ENCODE peak calls at places on chromosomes 3 and 15, in six cellular contexts. G is nephron progenitor cell, N is DMS153, V is NCI-H1092 treated with DMSO at 0.1 percent for 48 hours, D is iris pigment epithelial cell, O is activated T-cell treated with anti-CD3 and anti-CD28 coated beads for 4 hours. T is an unnamed sample.

GRCh38 chr3:14836049-14836468 is 17.3 kb downstream of the FGD5 start:
- DNase-seq in G (no peak), N (no peak), V (no peak), D (no peak), O (no peak), T (peak; percentile 63)

GRCh38 chr3:24401090-24401810 is 93.4 kb downstream of the THRB start:
- DNase-seq in G (no peak), N (peak; percentile 29), V (peak; percentile 66), D (peak; percentile 37), O (no peak), T (no peak)

GRCh38 chr3:194067949-194068362 is 68.0 kb upstream of the HES1 start:
- DNase-seq in G (no peak), N (no peak), V (no peak), D (peak; percentile 42), O (no peak), T (peak; percentile 87)

GRCh38 chr15:66860844-66861243 is 158.8 kb downstream of the SMAD6 start:
- DNase-seq in G (no peak), N (no peak), V (no peak), D (no peak), O (no peak), T (no peak)

GRCh38 chr3:194686816-194687637 is 1.3 kb downstream of the FAM43A start:
- DNase-seq in G (peak; percentile 60), N (no peak), V (peak; percentile 19), D (peak; percentile 77), O (no peak), T (peak; percentile 63)

GRCh38 chr3:143536817-143537535 is 311.3 kb downstream of the SLC9A9 start:
- DNase-seq in G (no peak), N (no peak), V (no peak), D (peak; percentile 61), O (no peak), T (no peak)

GRCh38 chr3:188049890-188050530 is 103.9 kb upstream of the LPP start:
- DNase-seq in G (no peak), N (no peak), V (no peak), D (no peak), O (no peak), T (no peak)

GRCh38 chr3:114213669-114214541 is 23.5 kb downstream of the ZNF80 start:
- DNase-seq in G (peak; percentile 26), N (peak; percentile 3), V (no peak), D (peak; percentile 76), O (peak; percentile 65), T (peak; percentile 86)

GRCh38 chr15:93331545-93332117 is 242.6 kb upstream of the RGMA start:
- DNase-seq in G (peak; percentile 51), N (peak; percentile 30), V (peak; percentile 6), D (no peak), O (no peak), T (no peak)

GRCh38 chr15:66763186-66764066 is 61.4 kb downstream of the SMAD6 start:
- DNase-seq in G (no peak), N (no peak), V (peak; percentile 2), D (no peak), O (no peak), T (no peak)

GRCh38 chr3:97896547-97896946 is 74.7 kb downstream of the CRYBG3 start:
- DNase-seq in G (no peak), N (no peak), V (no peak), D (no peak), O (no peak), T (no peak)

GRCh38 chr3:27166888-27167287 is 202.3 kb downstream of the NEK10 start:
- DNase-seq in G (no peak), N (no peak), V (no peak), D (peak; percentile 98), O (no peak), T (peak; percentile 23)

GRCh38 chr3:123773681-123774431 is 110.3 kb downstream of the MYLK start:
- DNase-seq in G (peak; percentile 26), N (no peak), V (no peak), D (no peak), O (no peak), T (no peak)

GRCh38 chr3:36493051-36493450 is 112.7 kb downstream of the STAC start:
- DNase-seq in G (no peak), N (no peak), V (no peak), D (no peak), O (no peak), T (peak; percentile 20)

GRCh38 chr15:27244047-27244446 is 273.1 kb downstream of the GABRG3 start:
- DNase-seq in G (no peak), N (no peak), V (no peak), D (no peak), O (no peak), T (no peak)

GRCh38 chr3:55664387-55664786 is 177.3 kb upstream of the WNT5A start:
- DNase-seq in G (peak; percentile 37), N (no peak), V (no peak), D (no peak), O (no peak), T (no peak)

GRCh38 chr3:17634201-17634600 is 108.2 kb downstream of the TBC1D5 start:
- DNase-seq in G (no peak), N (no peak), V (no peak), D (no peak), O (no peak), T (no peak)

GRCh38 chr15:51077565-51078153 is 17.0 kb downstream of the TNFAIP8L3 start:
- DNase-seq in G (peak; percentile 50), N (no peak), V (no peak), D (peak; percentile 70), O (peak; percentile 42), T (no peak)

GRCh38 chr15:63348392-63348791 is 33.3 kb downstream of the CA12 start:
- DNase-seq in G (no peak), N (peak; percentile 48), V (peak; percentile 71), D (peak; percentile 64), O (no peak), T (peak; percentile 71)

GRCh38 chr3:42654331-42655201 is 1.1 kb downstream of the ZBTB47 start:
- DNase-seq in G (peak; percentile 76), N (no peak), V (peak; percentile 23), D (peak; percentile 56), O (no peak), T (peak; percentile 62)

GRCh38 chr15:50109086-50109987 is 9.7 kb downstream of the ATP8B4 start:
- DNase-seq in G (no peak), N (peak; percentile 16), V (no peak), D (peak; percentile 33), O (no peak), T (no peak)

GRCh38 chr3:47799733-47800132 is 3.2 kb upstream of the DHX30 start:
- DNase-seq in G (no peak), N (no peak), V (no peak), D (no peak), O (no peak), T (peak; percentile 17)

GRCh38 chr15:83092309-83092976 is 15.0 kb upstream of the TM6SF1 start:
- DNase-seq in G (no peak), N (no peak), V (no peak), D (peak; percentile 91), O (no peak), T (peak; percentile 95)

GRCh38 chr3:64053581-64053980 is 30.3 kb upstream of the PSMD6 start:
- DNase-seq in G (no peak), N (no peak), V (no peak), D (no peak), O (no peak), T (no peak)

GRCh38 chr3:155917781-155918180 is 47.3 kb downstream of the GMPS start:
- DNase-seq in G (no peak), N (no peak), V (no peak), D (no peak), O (no peak), T (no peak)

GRCh38 chr3:72158639-72159005 is 373.7 kb upstream of the PROK2 start:
- DNase-seq in G (peak; percentile 39), N (no peak), V (peak; percentile 50), D (no peak), O (no peak), T (no peak)

GRCh38 chr15:65743637-65744252 is 48.3 kb downstream of the DENND4A start:
- DNase-seq in G (no peak), N (no peak), V (no peak), D (no peak), O (no peak), T (no peak)

GRCh38 chr15:78234515-78235040 is at the start of gene ACSBG1:
- DNase-seq in G (no peak), N (no peak), V (no peak), D (no peak), O (no peak), T (no peak)

GRCh38 chr3:192188218-192188835 is 539.0 kb downstream of the FGF12 start:
- DNase-seq in G (peak; percentile 68), N (no peak), V (peak; percentile 5), D (peak; percentile 57), O (no peak), T (peak; percentile 49)

GRCh38 chr15:98774756-98775497 is 126.6 kb downstream of the IGF1R start:
- DNase-seq in G (no peak), N (no peak), V (no peak), D (peak; percentile 9), O (no peak), T (no peak)

GRCh38 chr15:64447536-64448315 is 12.7 kb upstream of the ZNF609 start:
- DNase-seq in G (no peak), N (no peak), V (no peak), D (no peak), O (no peak), T (no peak)

GRCh38 chr15:54387808-54388207 is 409.6 kb downstream of the UNC13C start:
- DNase-seq in G (no peak), N (no peak), V (no peak), D (no peak), O (no peak), T (no peak)